ENCODE peak calls at places on chromosomes 11 and 22, in nine cellular contexts. One of them, this sample, is unnamed.

GRCh38 chr22:50083462-50084081 is 1.7 kb downstream of the MLC1 start:
- DNase-seq in heart left ventricle: no peak
- DNase-seq in body of pancreas: no peak
- DNase-seq in gastrocnemius medialis: no peak
- DNase-seq in NB4: peak; percentile 48
- DNase-seq in transverse colon: no peak
- DNase-seq in erythroblast: no peak
- DNase-seq in GM12892: no peak
- DNase-seq in HCT116: no peak
- DNase-seq in this sample: no peak

GRCh38 chr22:47407626-47408025 is 645.2 kb downstream of the TBC1D22A start:
- DNase-seq in heart left ventricle: no peak
- DNase-seq in body of pancreas: no peak
- DNase-seq in gastrocnemius medialis: no peak
- DNase-seq in NB4: no peak
- DNase-seq in transverse colon: no peak
- DNase-seq in erythroblast: no peak
- DNase-seq in GM12892: no peak
- DNase-seq in HCT116: no peak
- DNase-seq in this sample: no peak

GRCh38 chr11:19954899-19955298 is 205.4 kb downstream of the DBX1 start:
- DNase-seq in heart left ventricle: no peak
- DNase-seq in body of pancreas: peak; percentile 22
- DNase-seq in gastrocnemius medialis: no peak
- DNase-seq in NB4: no peak
- DNase-seq in transverse colon: no peak
- DNase-seq in erythroblast: peak; percentile 13
- DNase-seq in GM12892: no peak
- DNase-seq in HCT116: no peak
- DNase-seq in this sample: no peak

GRCh38 chr11:110294509-110294908 is 1.9 kb downstream of the RDX start:
- DNase-seq in heart left ventricle: no peak
- DNase-seq in body of pancreas: no peak
- DNase-seq in gastrocnemius medialis: no peak
- DNase-seq in NB4: no peak
- DNase-seq in transverse colon: no peak
- DNase-seq in erythroblast: no peak
- DNase-seq in GM12892: no peak
- DNase-seq in HCT116: no peak
- DNase-seq in this sample: no peak

GRCh38 chr11:125720781-125721180 is 25.3 kb upstream of the PATE1 start:
- DNase-seq in heart left ventricle: no peak
- DNase-seq in body of pancreas: no peak
- DNase-seq in gastrocnemius medialis: no peak
- DNase-seq in NB4: no peak
- DNase-seq in transverse colon: no peak
- DNase-seq in erythroblast: no peak
- DNase-seq in GM12892: no peak
- DNase-seq in HCT116: no peak
- DNase-seq in this sample: no peak

GRCh38 chr22:37510046-37510445 is 9.2 kb downstream of the CARD10 start:
- DNase-seq in heart left ventricle: no peak
- DNase-seq in body of pancreas: no peak
- DNase-seq in gastrocnemius medialis: no peak
- DNase-seq in NB4: no peak
- DNase-seq in transverse colon: no peak
- DNase-seq in erythroblast: no peak
- DNase-seq in GM12892: no peak
- DNase-seq in HCT116: no peak
- DNase-seq in this sample: no peak

GRCh38 chr11:88537613-88538012 is 200.1 kb upstream of the CTSC start:
- DNase-seq in heart left ventricle: no peak
- DNase-seq in body of pancreas: no peak
- DNase-seq in gastrocnemius medialis: no peak
- DNase-seq in NB4: no peak
- DNase-seq in transverse colon: no peak
- DNase-seq in erythroblast: no peak
- DNase-seq in GM12892: no peak
- DNase-seq in HCT116: no peak
- DNase-seq in this sample: no peak

GRCh38 chr11:126809514-126810289 is 190.9 kb downstream of the KIRREL3 start:
- DNase-seq in heart left ventricle: no peak
- DNase-seq in body of pancreas: no peak
- DNase-seq in gastrocnemius medialis: no peak
- DNase-seq in NB4: no peak
- DNase-seq in transverse colon: no peak
- DNase-seq in erythroblast: no peak
- DNase-seq in GM12892: no peak
- DNase-seq in HCT116: no peak
- DNase-seq in this sample: no peak

DNA sequence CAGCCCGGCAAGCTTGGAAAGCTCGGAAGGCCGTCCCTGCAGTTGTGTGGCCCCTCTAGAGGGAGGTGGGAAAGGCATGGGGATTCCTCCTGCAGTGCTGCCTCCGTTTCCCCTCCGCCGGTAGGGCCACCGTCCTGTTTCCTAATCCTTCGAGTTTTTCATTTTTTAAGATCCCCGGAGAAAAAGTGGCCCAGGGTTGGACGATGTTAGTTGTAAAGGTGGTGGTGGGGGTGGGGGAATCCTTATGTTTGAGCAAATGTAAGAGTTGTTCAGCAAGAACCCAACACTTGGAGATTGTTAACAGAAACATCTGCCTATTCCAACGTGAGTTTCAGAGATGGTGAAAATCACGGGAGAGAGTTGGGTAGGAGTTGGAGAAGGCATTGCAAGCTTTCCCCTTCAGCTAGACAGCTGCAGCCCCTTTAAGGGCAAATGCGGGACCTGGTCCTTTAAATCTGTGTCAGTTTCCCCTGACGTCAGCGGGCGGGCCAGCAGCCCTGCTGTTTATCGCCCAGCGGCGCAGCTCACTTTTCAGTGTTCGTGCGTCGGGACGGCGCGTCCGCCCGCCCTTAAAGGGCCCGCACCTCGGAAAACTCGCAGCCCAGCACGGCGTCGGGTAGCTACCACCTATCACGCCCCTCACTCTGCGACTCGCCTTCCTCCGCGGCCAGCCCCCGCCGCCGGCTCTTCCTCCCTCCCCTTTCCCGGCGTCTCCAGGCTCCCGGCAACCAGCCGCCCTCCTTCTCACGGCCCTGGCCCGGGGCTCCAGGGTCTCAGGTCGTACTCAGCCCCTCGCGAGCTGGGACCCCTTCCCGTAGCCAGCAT is at the start of gene SIDT2:
- DNase-seq in heart left ventricle: peak; percentile 98
- DNase-seq in body of pancreas: peak; percentile 96
- DNase-seq in gastrocnemius medialis: peak; percentile 93
- DNase-seq in NB4: peak; percentile 96
- DNase-seq in transverse colon: peak; percentile 97
- DNase-seq in erythroblast: peak; percentile 93
- DNase-seq in GM12892: peak; percentile 87
- DNase-seq in HCT116: peak; percentile 81
- DNase-seq in this sample: peak; percentile 91
- TF ChIP-seq POLR2A in heart left ventricle: peak; percentile 90
- TF ChIP-seq POLR2A in body of pancreas: peak; percentile 92
- TF ChIP-seq POLR2A in gastrocnemius medialis: peak; percentile 84
- TF ChIP-seq POLR2A in NB4: no peak
- TF ChIP-seq POLR2A in transverse colon: peak; percentile 93
- TF ChIP-seq POLR2A in erythroblast: peak; percentile 82
- TF ChIP-seq POLR2A in GM12892: peak; percentile 72
- TF ChIP-seq POLR2A in HCT116: no peak
- TF ChIP-seq POLR2A in this sample: peak; percentile 93

DNA sequence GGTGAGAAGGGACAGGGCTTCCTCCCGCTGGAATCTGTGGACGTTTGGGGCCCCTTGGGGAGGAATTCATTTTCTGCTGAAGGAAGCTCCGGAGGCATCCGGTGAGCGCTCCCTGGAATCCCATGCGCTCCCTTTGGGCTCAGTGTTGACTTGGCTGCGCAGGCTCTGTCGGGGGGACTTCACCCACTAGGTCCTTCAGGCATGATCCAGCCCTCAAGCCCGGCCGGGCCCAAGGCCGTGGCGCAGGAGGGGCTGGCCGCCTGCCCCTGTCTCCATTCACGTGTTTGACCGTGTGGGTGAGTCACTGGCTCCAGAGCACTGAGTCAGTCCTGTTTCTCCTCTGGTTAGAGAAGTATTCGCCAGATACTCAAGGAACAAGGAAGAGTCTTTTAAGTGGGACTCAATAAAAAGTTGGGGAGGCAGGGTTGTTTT is 1.4 kb downstream of the CTTN start:
- DNase-seq in heart left ventricle: peak; percentile 87
- DNase-seq in body of pancreas: peak; percentile 89
- DNase-seq in gastrocnemius medialis: peak; percentile 89
- DNase-seq in NB4: peak; percentile 92
- DNase-seq in transverse colon: peak; percentile 74
- DNase-seq in erythroblast: peak; percentile 74
- DNase-seq in GM12892: no peak
- DNase-seq in HCT116: peak; percentile 87
- DNase-seq in this sample: peak; percentile 78
- TF ChIP-seq POLR2A in heart left ventricle: no peak
- TF ChIP-seq POLR2A in body of pancreas: peak; percentile 55
- TF ChIP-seq POLR2A in gastrocnemius medialis: peak; percentile 72
- TF ChIP-seq POLR2A in NB4: no peak
- TF ChIP-seq POLR2A in transverse colon: peak; percentile 36
- TF ChIP-seq POLR2A in erythroblast: peak; percentile 32
- TF ChIP-seq POLR2A in GM12892: no peak
- TF ChIP-seq POLR2A in HCT116: no peak
- TF ChIP-seq POLR2A in this sample: no peak

GRCh38 chr22:22925146-22925794 is 37.7 kb downstream of the IGLL5 start:
- DNase-seq in heart left ventricle: no peak
- DNase-seq in body of pancreas: no peak
- DNase-seq in gastrocnemius medialis: no peak
- DNase-seq in NB4: no peak
- DNase-seq in transverse colon: no peak
- DNase-seq in erythroblast: no peak
- DNase-seq in GM12892: no peak
- DNase-seq in HCT116: no peak
- DNase-seq in this sample: no peak

GRCh38 chr22:22927888-22928665 is 40.5 kb downstream of the IGLL5 start:
- DNase-seq in heart left ventricle: peak; percentile 4
- DNase-seq in body of pancreas: no peak
- DNase-seq in gastrocnemius medialis: no peak
- DNase-seq in NB4: no peak
- DNase-seq in transverse colon: no peak
- DNase-seq in erythroblast: no peak
- DNase-seq in GM12892: no peak
- DNase-seq in HCT116: no peak
- DNase-seq in this sample: no peak

GRCh38 chr22:22925795-22926358 is 38.3 kb downstream of the IGLL5 start:
- DNase-seq in heart left ventricle: no peak
- DNase-seq in body of pancreas: no peak
- DNase-seq in gastrocnemius medialis: no peak
- DNase-seq in NB4: no peak
- DNase-seq in transverse colon: no peak
- DNase-seq in erythroblast: no peak
- DNase-seq in GM12892: no peak
- DNase-seq in HCT116: no peak
- DNase-seq in this sample: no peak

GRCh38 chr22:22927196-22927887 is 39.7 kb downstream of the IGLL5 start:
- DNase-seq in heart left ventricle: no peak
- DNase-seq in body of pancreas: no peak
- DNase-seq in gastrocnemius medialis: no peak
- DNase-seq in NB4: no peak
- DNase-seq in transverse colon: no peak
- DNase-seq in erythroblast: no peak
- DNase-seq in GM12892: no peak
- DNase-seq in HCT116: no peak
- DNase-seq in this sample: no peak

GRCh38 chr22:22926359-22927195 is 39.0 kb downstream of the IGLL5 start:
- DNase-seq in heart left ventricle: no peak
- DNase-seq in body of pancreas: no peak
- DNase-seq in gastrocnemius medialis: no peak
- DNase-seq in NB4: peak; percentile 45
- DNase-seq in transverse colon: no peak
- DNase-seq in erythroblast: no peak
- DNase-seq in GM12892: no peak
- DNase-seq in HCT116: no peak
- DNase-seq in this sample: no peak
- TF ChIP-seq POLR2A in heart left ventricle: no peak
- TF ChIP-seq POLR2A in body of pancreas: no peak
- TF ChIP-seq POLR2A in gastrocnemius medialis: no peak
- TF ChIP-seq POLR2A in NB4: no peak
- TF ChIP-seq POLR2A in transverse colon: no peak
- TF ChIP-seq POLR2A in erythroblast: no peak
- TF ChIP-seq POLR2A in GM12892: no peak
- TF ChIP-seq POLR2A in HCT116: no peak
- TF ChIP-seq POLR2A in this sample: no peak

GRCh38 chr11:128728767-128729587 is 35.1 kb downstream of the FLI1 start:
- DNase-seq in heart left ventricle: no peak
- DNase-seq in body of pancreas: no peak
- DNase-seq in gastrocnemius medialis: no peak
- DNase-seq in NB4: peak; percentile 34
- DNase-seq in transverse colon: no peak
- DNase-seq in erythroblast: no peak
- DNase-seq in GM12892: no peak
- DNase-seq in HCT116: no peak
- DNase-seq in this sample: no peak

GRCh38 chr11:128726464-128727139 is 32.7 kb downstream of the FLI1 start:
- DNase-seq in heart left ventricle: peak; percentile 52
- DNase-seq in body of pancreas: peak; percentile 48
- DNase-seq in gastrocnemius medialis: peak; percentile 36
- DNase-seq in NB4: peak; percentile 92
- DNase-seq in transverse colon: peak; percentile 59
- DNase-seq in erythroblast: no peak
- DNase-seq in GM12892: no peak
- DNase-seq in HCT116: no peak
- DNase-seq in this sample: no peak

GRCh38 chr11:128725630-128726461 is 32.0 kb downstream of the FLI1 start:
- DNase-seq in heart left ventricle: no peak
- DNase-seq in body of pancreas: peak; percentile 50
- DNase-seq in gastrocnemius medialis: no peak
- DNase-seq in NB4: peak; percentile 92
- DNase-seq in transverse colon: peak; percentile 41
- DNase-seq in erythroblast: no peak
- DNase-seq in GM12892: no peak
- DNase-seq in HCT116: no peak
- DNase-seq in this sample: no peak

GRCh38 chr11:128727320-128727719 is 33.4 kb downstream of the FLI1 start:
- DNase-seq in heart left ventricle: no peak
- DNase-seq in body of pancreas: no peak
- DNase-seq in gastrocnemius medialis: no peak
- DNase-seq in NB4: peak; percentile 19
- DNase-seq in transverse colon: no peak
- DNase-seq in erythroblast: no peak
- DNase-seq in GM12892: no peak
- DNase-seq in HCT116: no peak
- DNase-seq in this sample: no peak

DNA sequence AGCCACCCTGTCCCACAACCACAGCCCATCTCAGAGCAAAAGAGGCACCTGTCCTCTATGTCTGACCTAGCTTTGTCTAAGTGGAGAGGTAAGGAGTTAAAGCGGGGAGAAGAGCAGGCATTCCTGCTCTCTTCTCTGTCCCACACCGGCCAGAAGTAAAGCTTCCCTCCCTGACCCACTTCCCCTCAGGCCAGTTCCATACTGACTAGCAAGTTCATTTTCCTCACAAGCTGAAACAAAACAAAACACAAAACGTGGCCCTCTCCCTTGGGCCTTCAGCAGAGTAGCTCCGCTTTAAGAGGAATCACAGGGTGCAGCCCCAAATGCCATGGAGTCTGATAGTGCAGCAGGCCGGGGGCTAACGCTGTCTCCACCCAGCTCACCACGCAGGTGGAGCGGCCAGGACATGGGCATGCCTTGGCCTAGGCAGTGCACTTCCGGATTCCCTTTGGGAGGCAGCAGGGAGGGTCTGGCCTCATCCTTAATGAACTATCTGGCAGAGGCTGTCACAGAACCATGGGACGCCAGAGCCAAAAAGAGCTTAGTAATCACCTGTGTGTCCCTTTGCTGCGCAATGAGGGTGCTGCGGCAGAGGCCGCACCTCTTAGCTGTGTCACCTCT is 34.0 kb downstream of the FLI1 start:
- DNase-seq in heart left ventricle: no peak
- DNase-seq in body of pancreas: no peak
- DNase-seq in gastrocnemius medialis: no peak
- DNase-seq in NB4: no peak
- DNase-seq in transverse colon: no peak
- DNase-seq in erythroblast: no peak
- DNase-seq in GM12892: no peak
- DNase-seq in HCT116: no peak
- DNase-seq in this sample: no peak
- TF ChIP-seq POLR2A in heart left ventricle: no peak
- TF ChIP-seq POLR2A in body of pancreas: no peak
- TF ChIP-seq POLR2A in gastrocnemius medialis: no peak
- TF ChIP-seq POLR2A in NB4: no peak
- TF ChIP-seq POLR2A in transverse colon: no peak
- TF ChIP-seq POLR2A in erythroblast: no peak
- TF ChIP-seq POLR2A in GM12892: peak; percentile 21
- TF ChIP-seq POLR2A in HCT116: no peak
- TF ChIP-seq POLR2A in this sample: no peak